ENCODE peak calls at places on chromosomes 12 and 14, in eight cellular contexts. One of them, this sample, is unnamed.

GRCh38 chr14:89870335-89870734 is 84.2 kb downstream of the EFCAB11 start:
- DNase-seq in astrocyte: peak
- DNase-seq in lower leg skin: no peak
- DNase-seq in tibial artery: no peak
- DNase-seq in fibroblast of the aortic adventitia: peak
- DNase-seq in adrenal gland: no peak
- DNase-seq in WERI-Rb-1: no peak
- DNase-seq in lung: no peak
- DNase-seq in this sample: no peak

GRCh38 chr12:15037091-15037723 is 64.4 kb downstream of the PDE6H start:
- DNase-seq in astrocyte: no peak
- DNase-seq in lower leg skin: no peak
- DNase-seq in tibial artery: no peak
- DNase-seq in fibroblast of the aortic adventitia: no peak
- DNase-seq in adrenal gland: no peak
- DNase-seq in WERI-Rb-1: no peak
- DNase-seq in lung: no peak
- DNase-seq in this sample: no peak

GRCh38 chr14:74620497-74620921 is 8.5 kb upstream of the LTBP2 start:
- DNase-seq in astrocyte: peak
- DNase-seq in lower leg skin: no peak
- DNase-seq in tibial artery: no peak
- DNase-seq in fibroblast of the aortic adventitia: peak
- DNase-seq in adrenal gland: no peak
- DNase-seq in WERI-Rb-1: no peak
- DNase-seq in lung: no peak
- DNase-seq in this sample: peak

GRCh38 chr14:75511201-75511600 is 11.1 kb upstream of the BATF start:
- DNase-seq in astrocyte: no peak
- DNase-seq in lower leg skin: no peak
- DNase-seq in tibial artery: no peak
- DNase-seq in fibroblast of the aortic adventitia: no peak
- DNase-seq in adrenal gland: no peak
- DNase-seq in WERI-Rb-1: no peak
- DNase-seq in lung: no peak
- DNase-seq in this sample: no peak

GRCh38 chr14:86722612-86723253 is 1192.8 kb downstream of the FLRT2 start:
- DNase-seq in astrocyte: no peak
- DNase-seq in lower leg skin: no peak
- DNase-seq in tibial artery: no peak
- DNase-seq in fibroblast of the aortic adventitia: no peak
- DNase-seq in adrenal gland: no peak
- DNase-seq in WERI-Rb-1: no peak
- DNase-seq in lung: no peak
- DNase-seq in this sample: no peak

GRCh38 chr12:117192057-117192456 is 1.8 kb upstream of the FBXO21 start:
- DNase-seq in astrocyte: no peak
- DNase-seq in lower leg skin: no peak
- DNase-seq in tibial artery: no peak
- DNase-seq in fibroblast of the aortic adventitia: no peak
- DNase-seq in adrenal gland: no peak
- DNase-seq in WERI-Rb-1: no peak
- DNase-seq in lung: no peak
- DNase-seq in this sample: no peak

GRCh38 chr12:52215587-52216031 is 17.4 kb upstream of the KRT7 start:
- DNase-seq in astrocyte: peak
- DNase-seq in lower leg skin: no peak
- DNase-seq in tibial artery: peak
- DNase-seq in fibroblast of the aortic adventitia: peak
- DNase-seq in adrenal gland: peak
- DNase-seq in WERI-Rb-1: no peak
- DNase-seq in lung: no peak
- DNase-seq in this sample: no peak

GRCh38 chr12:89243786-89244185 is 108.5 kb downstream of the DUSP6 start:
- DNase-seq in astrocyte: no peak
- DNase-seq in lower leg skin: no peak
- DNase-seq in tibial artery: no peak
- DNase-seq in fibroblast of the aortic adventitia: no peak
- DNase-seq in adrenal gland: no peak
- DNase-seq in WERI-Rb-1: no peak
- DNase-seq in lung: no peak
- DNase-seq in this sample: no peak

GRCh38 chr14:78606111-78606510 is 435.9 kb downstream of the NRXN3 start:
- DNase-seq in astrocyte: peak
- DNase-seq in lower leg skin: no peak
- DNase-seq in tibial artery: no peak
- DNase-seq in fibroblast of the aortic adventitia: peak
- DNase-seq in adrenal gland: no peak
- DNase-seq in WERI-Rb-1: no peak
- DNase-seq in lung: no peak
- DNase-seq in this sample: peak

GRCh38 chr14:58969951-58970751 is 218.3 kb upstream of the DAAM1 start:
- DNase-seq in astrocyte: peak
- DNase-seq in lower leg skin: no peak
- DNase-seq in tibial artery: no peak
- DNase-seq in fibroblast of the aortic adventitia: peak
- DNase-seq in adrenal gland: no peak
- DNase-seq in WERI-Rb-1: no peak
- DNase-seq in lung: no peak
- DNase-seq in this sample: peak

GRCh38 chr14:81323094-81323493 is 77.0 kb downstream of the STON2 start:
- DNase-seq in astrocyte: no peak
- DNase-seq in lower leg skin: no peak
- DNase-seq in tibial artery: no peak
- DNase-seq in fibroblast of the aortic adventitia: no peak
- DNase-seq in adrenal gland: no peak
- DNase-seq in WERI-Rb-1: no peak
- DNase-seq in lung: no peak
- DNase-seq in this sample: no peak

GRCh38 chr14:74223016-74223415 is 16.2 kb upstream of the VSX2 start:
- DNase-seq in astrocyte: no peak
- DNase-seq in lower leg skin: no peak
- DNase-seq in tibial artery: peak
- DNase-seq in fibroblast of the aortic adventitia: no peak
- DNase-seq in adrenal gland: no peak
- DNase-seq in WERI-Rb-1: peak
- DNase-seq in lung: no peak
- DNase-seq in this sample: no peak

GRCh38 chr12:104510873-104511243 is 54.1 kb downstream of the CHST11 start:
- DNase-seq in astrocyte: no peak
- DNase-seq in lower leg skin: no peak
- DNase-seq in tibial artery: no peak
- DNase-seq in fibroblast of the aortic adventitia: no peak
- DNase-seq in adrenal gland: no peak
- DNase-seq in WERI-Rb-1: no peak
- DNase-seq in lung: no peak
- DNase-seq in this sample: no peak

GRCh38 chr12:130825771-130826150 is 13.3 kb downstream of the STX2 start:
- DNase-seq in astrocyte: no peak
- DNase-seq in lower leg skin: no peak
- DNase-seq in tibial artery: no peak
- DNase-seq in fibroblast of the aortic adventitia: no peak
- DNase-seq in adrenal gland: no peak
- DNase-seq in WERI-Rb-1: no peak
- DNase-seq in lung: no peak
- DNase-seq in this sample: no peak

GRCh38 chr14:99883866-99884650 is 90.8 kb downstream of the EML1 start:
- DNase-seq in astrocyte: no peak
- DNase-seq in lower leg skin: no peak
- DNase-seq in tibial artery: no peak
- DNase-seq in fibroblast of the aortic adventitia: no peak
- DNase-seq in adrenal gland: no peak
- DNase-seq in WERI-Rb-1: no peak
- DNase-seq in lung: no peak
- DNase-seq in this sample: no peak

GRCh38 chr14:99878563-99878962 is 85.3 kb downstream of the EML1 start:
- DNase-seq in astrocyte: no peak
- DNase-seq in lower leg skin: no peak
- DNase-seq in tibial artery: no peak
- DNase-seq in fibroblast of the aortic adventitia: no peak
- DNase-seq in adrenal gland: no peak
- DNase-seq in WERI-Rb-1: no peak
- DNase-seq in lung: no peak
- DNase-seq in this sample: no peak

GRCh38 chr14:99879401-99880295 is 86.4 kb downstream of the EML1 start:
- DNase-seq in astrocyte: peak
- DNase-seq in lower leg skin: no peak
- DNase-seq in tibial artery: no peak
- DNase-seq in fibroblast of the aortic adventitia: peak
- DNase-seq in adrenal gland: no peak
- DNase-seq in WERI-Rb-1: peak
- DNase-seq in lung: no peak
- DNase-seq in this sample: peak

GRCh38 chr14:99884834-99885648 is 91.8 kb downstream of the EML1 start:
- DNase-seq in astrocyte: peak
- DNase-seq in lower leg skin: no peak
- DNase-seq in tibial artery: no peak
- DNase-seq in fibroblast of the aortic adventitia: peak
- DNase-seq in adrenal gland: no peak
- DNase-seq in WERI-Rb-1: no peak
- DNase-seq in lung: no peak
- DNase-seq in this sample: peak

GRCh38 chr14:99881011-99881410 is 87.8 kb downstream of the EML1 start:
- DNase-seq in astrocyte: peak
- DNase-seq in lower leg skin: no peak
- DNase-seq in tibial artery: no peak
- DNase-seq in fibroblast of the aortic adventitia: peak
- DNase-seq in adrenal gland: no peak
- DNase-seq in WERI-Rb-1: peak
- DNase-seq in lung: no peak
- DNase-seq in this sample: no peak
- H3K4me3 ChIP-seq in astrocyte: no peak
- H3K4me3 ChIP-seq in lower leg skin: no peak
- H3K4me3 ChIP-seq in tibial artery: no peak
- H3K4me3 ChIP-seq in fibroblast of the aortic adventitia: no peak
- H3K4me3 ChIP-seq in adrenal gland: no peak
- H3K4me3 ChIP-seq in WERI-Rb-1: no peak
- H3K4me3 ChIP-seq in lung: no peak
- H3K4me3 ChIP-seq in this sample: no peak

DNA sequence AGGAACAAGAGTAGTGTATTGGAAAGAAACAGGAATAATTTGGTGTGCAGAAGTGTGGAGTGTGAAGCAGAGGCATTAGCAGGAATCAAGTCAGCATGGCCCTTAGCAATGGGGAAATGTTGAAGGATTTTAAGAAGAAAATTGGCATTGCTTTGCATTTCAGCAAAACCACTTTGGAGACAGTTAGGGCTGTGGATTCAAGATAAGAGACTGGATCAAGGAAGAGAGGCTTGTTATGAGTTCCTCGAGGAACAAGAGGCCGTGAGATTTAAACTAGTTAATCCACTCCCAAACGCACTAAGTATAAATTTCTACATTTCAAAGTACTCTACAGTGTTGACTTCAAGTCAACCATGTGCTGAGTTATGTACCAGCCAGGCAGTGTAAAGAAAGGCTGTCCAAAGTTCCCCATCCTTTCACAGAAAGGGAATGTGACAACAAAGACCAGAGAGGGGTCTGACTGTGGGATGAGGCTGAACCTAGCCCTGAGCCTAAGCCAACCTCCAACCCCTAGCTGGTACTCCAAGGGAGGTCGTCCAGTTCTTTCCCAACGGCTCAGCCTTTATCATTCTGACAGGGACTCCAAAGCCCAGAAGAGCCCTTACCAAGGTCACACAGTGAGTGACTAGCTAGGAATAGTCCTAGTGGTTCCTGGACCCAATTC is 91.2 kb upstream of the BMP4 start:
- DNase-seq in astrocyte: no peak
- DNase-seq in lower leg skin: no peak
- DNase-seq in tibial artery: no peak
- DNase-seq in fibroblast of the aortic adventitia: no peak
- DNase-seq in adrenal gland: no peak
- DNase-seq in WERI-Rb-1: no peak
- DNase-seq in lung: no peak
- DNase-seq in this sample: no peak
- TF ChIP-seq CTCF in astrocyte: no peak
- TF ChIP-seq CTCF in lower leg skin: no peak
- TF ChIP-seq CTCF in tibial artery: no peak
- TF ChIP-seq CTCF in fibroblast of the aortic adventitia: no peak
- TF ChIP-seq CTCF in adrenal gland: no peak
- TF ChIP-seq CTCF in WERI-Rb-1: no peak
- TF ChIP-seq CTCF in lung: no peak
- TF ChIP-seq CTCF in this sample: no peak

GRCh38 chr12:49842519-49843352 is at the start of gene BCDIN3D:
- DNase-seq in astrocyte: peak
- DNase-seq in lower leg skin: peak
- DNase-seq in tibial artery: peak
- DNase-seq in fibroblast of the aortic adventitia: peak
- DNase-seq in adrenal gland: peak
- DNase-seq in WERI-Rb-1: peak
- DNase-seq in lung: peak
- DNase-seq in this sample: peak

GRCh38 chr12:49843871-49844437 is 1.0 kb upstream of the BCDIN3D start:
- DNase-seq in astrocyte: no peak
- DNase-seq in lower leg skin: no peak
- DNase-seq in tibial artery: peak
- DNase-seq in fibroblast of the aortic adventitia: peak
- DNase-seq in adrenal gland: no peak
- DNase-seq in WERI-Rb-1: no peak
- DNase-seq in lung: no peak
- DNase-seq in this sample: no peak

GRCh38 chr12:49847161-49847560 is 4.3 kb upstream of the BCDIN3D start:
- DNase-seq in astrocyte: no peak
- DNase-seq in lower leg skin: no peak
- DNase-seq in tibial artery: no peak
- DNase-seq in fibroblast of the aortic adventitia: no peak
- DNase-seq in adrenal gland: no peak
- DNase-seq in WERI-Rb-1: no peak
- DNase-seq in lung: no peak
- DNase-seq in this sample: no peak

GRCh38 chr12:49846033-49846432 is 3.1 kb upstream of the BCDIN3D start:
- DNase-seq in astrocyte: no peak
- DNase-seq in lower leg skin: no peak
- DNase-seq in tibial artery: no peak
- DNase-seq in fibroblast of the aortic adventitia: no peak
- DNase-seq in adrenal gland: no peak
- DNase-seq in WERI-Rb-1: no peak
- DNase-seq in lung: no peak
- DNase-seq in this sample: no peak

GRCh38 chr12:49843411-49843810 is 505 bp upstream of the BCDIN3D start:
- DNase-seq in astrocyte: no peak
- DNase-seq in lower leg skin: no peak
- DNase-seq in tibial artery: peak
- DNase-seq in fibroblast of the aortic adventitia: no peak
- DNase-seq in adrenal gland: no peak
- DNase-seq in WERI-Rb-1: no peak
- DNase-seq in lung: no peak
- DNase-seq in this sample: no peak
- H3K4me3 ChIP-seq in astrocyte: peak
- H3K4me3 ChIP-seq in lower leg skin: no peak
- H3K4me3 ChIP-seq in tibial artery: peak
- H3K4me3 ChIP-seq in fibroblast of the aortic adventitia: peak
- H3K4me3 ChIP-seq in adrenal gland: peak
- H3K4me3 ChIP-seq in WERI-Rb-1: peak
- H3K4me3 ChIP-seq in lung: peak
- H3K4me3 ChIP-seq in this sample: peak

DNA sequence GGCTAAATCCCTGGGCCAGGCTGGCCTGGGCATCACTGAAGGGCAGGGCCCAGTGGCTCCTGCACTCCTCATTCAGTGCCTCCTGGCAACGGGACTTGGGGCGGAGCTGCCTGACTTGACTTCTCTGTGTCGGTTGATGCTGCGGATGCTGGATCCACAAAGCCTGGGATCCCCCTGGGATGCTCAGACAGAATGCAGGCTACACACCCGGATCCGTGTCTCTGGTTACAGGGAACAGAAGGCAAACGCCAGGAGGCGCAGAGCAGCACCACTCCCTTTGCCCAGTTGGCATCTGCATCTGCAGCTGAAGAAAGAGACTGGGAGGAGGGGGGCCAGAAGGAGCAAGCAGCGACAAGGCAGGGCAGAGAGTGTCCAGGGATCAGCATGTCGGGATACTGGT is 154.5 kb upstream of the FKBP4 start:
- DNase-seq in astrocyte: no peak
- DNase-seq in lower leg skin: no peak
- DNase-seq in tibial artery: peak
- DNase-seq in fibroblast of the aortic adventitia: peak
- DNase-seq in adrenal gland: no peak
- DNase-seq in WERI-Rb-1: no peak
- DNase-seq in lung: no peak
- DNase-seq in this sample: no peak
- TF ChIP-seq CTCF in astrocyte: no peak
- TF ChIP-seq CTCF in lower leg skin: no peak
- TF ChIP-seq CTCF in tibial artery: peak
- TF ChIP-seq CTCF in fibroblast of the aortic adventitia: peak
- TF ChIP-seq CTCF in adrenal gland: no peak
- TF ChIP-seq CTCF in WERI-Rb-1: no peak
- TF ChIP-seq CTCF in lung: no peak
- TF ChIP-seq CTCF in this sample: no peak

This sample was measured in fibroblast of pulmonary artery.